ENCODE peak calls at places on chromosome 10, in four cellular contexts. H is nephron progenitor cell, E is heart right ventricle, X is endodermal cell. B is an unnamed sample.

GRCh38 chr10:114638874-114639625 is 19.0 kb downstream of the ABLIM1 start:
- DNase-seq in H (no peak), E (no peak), X (no peak), B (no peak)

GRCh38 chr10:31875608-31876007 is 53.0 kb downstream of the ARHGAP12 start:
- DNase-seq in H (no peak), E (no peak), X (no peak), B (no peak)

GRCh38 chr10:78781251-78781913 is 287.4 kb upstream of the ZMIZ1 start:
- DNase-seq in H (no peak), E (no peak), X (peak; percentile 32), B (no peak)

GRCh38 chr10:96612052-96612830 is 25.4 kb upstream of the TM9SF3 start:
- DNase-seq in H (no peak), E (no peak), X (no peak), B (no peak)

GRCh38 chr10:126130291-126130710 is 233.9 kb downstream of the FANK1 start:
- DNase-seq in H (no peak), E (peak; percentile 48), X (no peak), B (no peak)

GRCh38 chr10:132264966-132265877 is 42.5 kb downstream of the STK32C start:
- DNase-seq in H (no peak), E (peak; percentile 5), X (no peak), B (no peak)

GRCh38 chr10:89165923-89166322 is 41.2 kb downstream of the CH25H start:
- DNase-seq in H (no peak), E (no peak), X (no peak), B (no peak)

GRCh38 chr10:2146079-2146478 is 408.8 kb upstream of the ADARB2 start:
- DNase-seq in H (no peak), E (no peak), X (no peak), B (no peak)

GRCh38 chr10:6023661-6024333 is 38.4 kb downstream of the IL2RA start:
- DNase-seq in H (no peak), E (no peak), X (no peak), B (peak; percentile 63)

GRCh38 chr10:3655528-3655927 is 129.5 kb downstream of the KLF6 start:
- DNase-seq in H (no peak), E (no peak), X (no peak), B (no peak)

GRCh38 chr10:3652886-3653285 is 132.1 kb downstream of the KLF6 start:
- DNase-seq in H (no peak), E (no peak), X (no peak), B (no peak)

GRCh38 chr10:3648179-3648975 is 136.6 kb downstream of the KLF6 start:
- DNase-seq in H (no peak), E (no peak), X (no peak), B (no peak)

GRCh38 chr10:3654496-3654895 is 130.5 kb downstream of the KLF6 start:
- DNase-seq in H (no peak), E (no peak), X (no peak), B (no peak)

DNA sequence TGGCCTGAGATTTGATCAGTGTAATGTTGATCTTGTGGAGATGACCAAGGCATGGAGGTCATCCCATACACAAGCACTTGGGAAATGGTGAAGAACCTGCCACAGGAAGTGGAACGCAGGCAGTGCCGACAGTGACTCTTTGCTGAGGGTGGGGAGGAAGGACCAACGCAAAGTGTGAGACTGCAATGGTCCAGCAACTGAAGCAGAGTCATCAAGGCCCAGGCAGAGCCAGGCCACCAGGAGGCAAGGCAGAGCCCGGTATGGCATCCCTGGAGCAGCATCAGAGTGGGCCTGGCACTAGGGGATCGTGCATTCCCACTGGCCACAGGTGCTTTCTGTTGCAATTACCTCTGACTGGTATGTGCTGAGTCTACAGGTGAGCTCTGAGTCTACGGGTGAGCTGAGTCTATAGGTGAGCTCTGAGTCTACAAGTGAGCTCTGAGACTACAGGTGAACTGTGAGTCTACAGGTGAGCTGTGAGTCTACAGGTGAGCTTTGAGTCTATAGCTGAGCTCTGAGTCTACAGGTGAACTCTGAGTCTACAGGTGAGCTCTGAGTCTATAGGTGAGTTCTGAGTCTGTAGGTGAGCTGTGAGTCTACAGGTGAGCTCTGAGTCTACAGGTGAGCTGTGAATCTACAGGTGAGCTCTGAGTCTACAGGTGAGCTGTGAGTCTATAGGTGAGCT is 132.9 kb downstream of the KLF6 start:
- DNase-seq in H (no peak), E (no peak), X (no peak), B (no peak)
- TF ChIP-seq CTCF in H (no peak), E (no peak), X (peak; percentile 20), B (no peak)

GRCh38 chr10:123240776-123241175 is 86.6 kb downstream of the BUB3 start:
- DNase-seq in H (no peak), E (no peak), X (peak; percentile 7), B (no peak)

GRCh38 chr10:123240250-123240649 is 86.0 kb downstream of the BUB3 start:
- DNase-seq in H (no peak), E (no peak), X (peak; percentile 8), B (no peak)

GRCh38 chr10:123241391-123242141 is 87.4 kb downstream of the BUB3 start:
- DNase-seq in H (no peak), E (no peak), X (no peak), B (no peak)

GRCh38 chr10:123236122-123236521 is 81.9 kb downstream of the BUB3 start:
- DNase-seq in H (no peak), E (no peak), X (peak; percentile 52), B (peak; percentile 46)
- TF ChIP-seq CTCF in H (no peak), E (no peak), X (peak; percentile 70), B (no peak)

DNA sequence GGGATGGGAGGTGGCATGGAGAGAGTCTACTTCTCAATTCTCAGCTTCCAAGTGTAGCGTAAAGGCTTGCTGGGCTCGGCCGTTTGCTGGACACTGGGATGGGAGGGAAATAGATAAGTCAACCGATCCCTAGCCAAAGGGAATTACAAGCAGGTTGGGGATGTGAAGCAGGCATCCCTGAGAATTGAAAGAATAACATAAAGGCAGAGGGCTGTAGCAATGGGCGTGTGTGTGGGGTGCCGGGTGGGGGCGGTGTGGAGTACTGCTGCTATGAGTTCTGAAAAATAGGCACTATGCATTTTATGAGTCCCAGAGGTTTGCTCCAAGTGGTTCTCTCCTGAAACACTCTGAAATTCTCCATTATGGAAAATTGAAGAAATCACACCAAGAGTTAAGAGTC is 65.3 kb downstream of the ADRA2A start:
- DNase-seq in H (no peak), E (no peak), X (peak; percentile 69), B (no peak)
- TF ChIP-seq CTCF in H (no peak), E (no peak), X (peak; percentile 62), B (no peak)

GRCh38 chr10:12588091-12588850 is 238.9 kb downstream of the CAMK1D start:
- DNase-seq in H (no peak), E (no peak), X (no peak), B (no peak)

GRCh38 chr10:12589271-12589670 is 239.9 kb downstream of the CAMK1D start:
- DNase-seq in H (no peak), E (no peak), X (no peak), B (no peak)

GRCh38 chr10:12589789-12590188 is 240.4 kb downstream of the CAMK1D start:
- DNase-seq in H (no peak), E (no peak), X (no peak), B (no peak)

GRCh38 chr10:12592967-12593366 is 243.6 kb downstream of the CAMK1D start:
- DNase-seq in H (no peak), E (no peak), X (no peak), B (no peak)

DNA sequence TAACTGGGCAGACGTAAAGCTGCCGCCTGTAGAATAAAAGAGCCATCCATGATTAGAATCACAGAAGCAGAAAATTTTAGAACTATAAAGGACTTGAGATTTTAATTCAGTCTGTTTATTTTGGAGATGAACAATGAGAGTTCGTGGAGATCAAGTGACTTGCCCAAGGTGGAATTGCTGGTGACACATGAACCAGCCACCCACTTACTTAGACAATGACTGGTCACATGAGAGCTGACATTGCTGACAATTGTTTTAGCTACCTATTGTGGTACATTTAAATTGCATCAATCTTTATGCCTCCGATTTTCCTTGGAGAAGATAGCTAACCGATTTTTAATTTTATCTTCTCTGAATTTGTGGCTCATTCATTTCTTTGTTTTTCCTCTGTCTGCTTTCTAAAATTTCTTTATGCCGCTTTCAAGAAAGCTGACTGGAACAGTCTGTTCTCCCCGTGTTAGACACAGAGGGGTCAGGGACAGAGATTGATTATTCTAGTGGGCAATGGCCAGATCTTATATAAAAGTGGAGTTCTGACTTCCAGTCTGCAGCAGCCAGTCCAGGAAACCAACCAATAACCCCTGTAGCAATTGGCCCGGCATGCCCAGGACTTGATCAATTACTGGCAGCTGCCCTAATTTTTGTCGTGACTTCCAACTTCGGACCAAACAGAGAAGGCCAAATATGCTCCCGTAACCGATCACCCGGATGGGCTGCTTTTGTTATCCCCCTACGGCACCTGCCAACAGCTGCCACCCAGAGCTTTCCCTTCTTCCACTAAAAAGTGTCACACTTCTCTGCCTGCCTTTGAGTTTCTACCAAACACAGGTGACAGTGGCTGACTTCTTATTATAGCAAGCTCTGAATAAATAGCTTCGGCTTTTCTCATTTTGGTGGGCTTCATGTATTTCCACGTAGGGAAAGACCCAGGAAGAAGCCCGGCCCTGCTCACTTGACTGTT is 241.6 kb downstream of the CAMK1D start:
- DNase-seq in H (no peak), E (no peak), X (no peak), B (no peak)
- TF ChIP-seq CTCF in H (no peak), E (no peak), X (no peak), B (no peak)

GRCh38 chr10:72694476-72695369 is 2.8 kb downstream of the MCU start:
- DNase-seq in H (no peak), E (no peak), X (no peak), B (no peak)
- TF ChIP-seq CTCF in H (no peak), E (peak; percentile 53), X (peak; percentile 37), B (peak; percentile 71)

B was measured in osteocyte.